ENCODE peak calls at places on chromosomes 2 and 18, in ten cellular contexts. Y is CD8-positive, alpha-beta T cell; G is tibial artery; N is fibroblast of lung; I is cardiac muscle cell; B is HL-60; Z is brain microvascular endothelial cell; T is fibroblast of mammary gland; E is testis; W is GM06990. K is an unnamed sample.

GRCh38 chr18:22465859-22466602 is 48.3 kb upstream of the CTAGE1 start:
- DNase-seq in Y (peak), G (peak), N (peak), I (peak), B (no peak), Z (peak), T (peak), E (no peak), W (no peak), K (peak)

GRCh38 chr18:63700501-63700900 is 2.3 kb upstream of the SERPINB11 start:
- DNase-seq in Y (no peak), G (no peak), N (no peak), I (no peak), B (no peak), Z (no peak), T (no peak), E (no peak), W (no peak), K (no peak)

GRCh38 chr2:209351636-209352035 is 72.2 kb upstream of the MAP2 start:
- DNase-seq in Y (no peak), G (no peak), N (no peak), I (peak), B (no peak), Z (no peak), T (peak), E (no peak), W (no peak), K (no peak)

GRCh38 chr2:230600285-230600684 is 112.4 kb upstream of the CAB39 start:
- DNase-seq in Y (no peak), G (no peak), N (no peak), I (no peak), B (no peak), Z (no peak), T (no peak), E (no peak), W (no peak), K (no peak)

GRCh38 chr2:9753665-9754531 is 89.4 kb upstream of the TAF1B start:
- DNase-seq in Y (peak), G (peak), N (no peak), I (no peak), B (no peak), Z (no peak), T (no peak), E (no peak), W (no peak), K (no peak)

GRCh38 chr18:79507076-79507545 is 111.4 kb downstream of the NFATC1 start:
- DNase-seq in Y (no peak), G (peak), N (peak), I (peak), B (no peak), Z (peak), T (peak), E (peak), W (no peak), K (no peak)

GRCh38 chr2:72576861-72577260 is 249.0 kb downstream of the EXOC6B start:
- DNase-seq in Y (no peak), G (no peak), N (peak), I (peak), B (no peak), Z (no peak), T (peak), E (no peak), W (no peak), K (no peak)

GRCh38 chr2:224359569-224359968 is 42.3 kb downstream of the FAM124B start:
- DNase-seq in Y (no peak), G (no peak), N (no peak), I (peak), B (no peak), Z (no peak), T (no peak), E (no peak), W (no peak), K (no peak)

GRCh38 chr18:7618821-7619410 is 51.8 kb downstream of the PTPRM start:
- DNase-seq in Y (no peak), G (no peak), N (no peak), I (no peak), B (no peak), Z (no peak), T (no peak), E (no peak), W (no peak), K (no peak)

GRCh38 chr2:105790467-105791118 is 45.9 kb downstream of the NCK2 start:
- DNase-seq in Y (no peak), G (no peak), N (no peak), I (no peak), B (no peak), Z (no peak), T (no peak), E (no peak), W (peak), K (no peak)

GRCh38 chr18:63848159-63848558 is 39.3 kb upstream of the SERPINB2 start:
- DNase-seq in Y (no peak), G (no peak), N (peak), I (peak), B (peak), Z (peak), T (peak), E (no peak), W (no peak), K (peak)

GRCh38 chr18:41324020-41324791 is 630.8 kb upstream of the PIK3C3 start:
- DNase-seq in Y (no peak), G (no peak), N (no peak), I (no peak), B (no peak), Z (no peak), T (no peak), E (no peak), W (no peak), K (no peak)

GRCh38 chr2:168703926-168704325 is 98.5 kb upstream of the NOSTRIN start:
- DNase-seq in Y (no peak), G (no peak), N (no peak), I (no peak), B (no peak), Z (no peak), T (no peak), E (no peak), W (no peak), K (no peak)

GRCh38 chr2:231172020-231172419 is 26.4 kb upstream of the ARMC9 start:
- DNase-seq in Y (no peak), G (no peak), N (no peak), I (peak), B (no peak), Z (no peak), T (peak), E (no peak), W (no peak), K (no peak)

GRCh38 chr2:98087447-98088065 is 589 bp downstream of the VWA3B start:
- DNase-seq in Y (no peak), G (no peak), N (peak), I (peak), B (no peak), Z (no peak), T (peak), E (no peak), W (no peak), K (no peak)

GRCh38 chr2:6831229-6831628 is 34.5 kb downstream of the CMPK2 start:
- DNase-seq in Y (no peak), G (no peak), N (no peak), I (no peak), B (no peak), Z (no peak), T (no peak), E (no peak), W (no peak), K (no peak)

GRCh38 chr18:36532394-36532793 is 234.9 kb downstream of the FHOD3 start:
- DNase-seq in Y (no peak), G (no peak), N (no peak), I (peak), B (no peak), Z (no peak), T (peak), E (no peak), W (no peak), K (no peak)

GRCh38 chr2:181822097-181822496 is 69.4 kb upstream of the ITPRID2 start:
- DNase-seq in Y (no peak), G (no peak), N (no peak), I (no peak), B (no peak), Z (no peak), T (no peak), E (no peak), W (no peak), K (no peak)

GRCh38 chr2:156903335-156903734 is 354.2 kb upstream of the GALNT5 start:
- DNase-seq in Y (no peak), G (no peak), N (no peak), I (no peak), B (no peak), Z (peak), T (peak), E (no peak), W (no peak), K (no peak)

GRCh38 chr2:20282916-20283592 is 58.1 kb upstream of the SDC1 start:
- DNase-seq in Y (no peak), G (peak), N (peak), I (peak), B (no peak), Z (no peak), T (peak), E (peak), W (no peak), K (no peak)

GRCh38 chr2:10444463-10444862 is 3.7 kb downstream of the ODC1 start:
- DNase-seq in Y (no peak), G (no peak), N (no peak), I (no peak), B (peak), Z (no peak), T (no peak), E (no peak), W (no peak), K (no peak)

GRCh38 chr18:73923866-73924265 is 223.8 kb downstream of the FBXO15 start:
- DNase-seq in Y (no peak), G (no peak), N (no peak), I (no peak), B (no peak), Z (no peak), T (no peak), E (no peak), W (no peak), K (no peak)

GRCh38 chr2:166042768-166043390 is 84.9 kb downstream of the SCN1A start:
- DNase-seq in Y (no peak), G (no peak), N (peak), I (no peak), B (no peak), Z (no peak), T (peak), E (no peak), W (no peak), K (no peak)
- H3K4me3 ChIP-seq in Y (no peak), G (no peak), N (no peak), I (no peak), B (no peak), Z (no peak), T (no peak), E (no peak), W (no peak), K (no peak)

GRCh38 chr18:9850297-9850696 is 35.5 kb upstream of the TXNDC2 start:
- DNase-seq in Y (no peak), G (no peak), N (no peak), I (no peak), B (no peak), Z (no peak), T (no peak), E (no peak), W (no peak), K (no peak)
- TF ChIP-seq CTCF in Y (no peak), G (no peak), N (no peak), I (no peak), B (no peak), Z (no peak), T (no peak), E (no peak), W (no peak), K (no peak)

GRCh38 chr2:144332356-144333143 is 187.4 kb downstream of the ZEB2 start:
- DNase-seq in Y (peak), G (peak), N (peak), I (peak), B (peak), Z (peak), T (peak), E (peak), W (peak), K (no peak)
- H3K4me3 ChIP-seq in Y (peak), G (peak), N (peak), I (peak), B (peak), Z (peak), T (peak), E (peak), W (peak), K (peak)

DNA sequence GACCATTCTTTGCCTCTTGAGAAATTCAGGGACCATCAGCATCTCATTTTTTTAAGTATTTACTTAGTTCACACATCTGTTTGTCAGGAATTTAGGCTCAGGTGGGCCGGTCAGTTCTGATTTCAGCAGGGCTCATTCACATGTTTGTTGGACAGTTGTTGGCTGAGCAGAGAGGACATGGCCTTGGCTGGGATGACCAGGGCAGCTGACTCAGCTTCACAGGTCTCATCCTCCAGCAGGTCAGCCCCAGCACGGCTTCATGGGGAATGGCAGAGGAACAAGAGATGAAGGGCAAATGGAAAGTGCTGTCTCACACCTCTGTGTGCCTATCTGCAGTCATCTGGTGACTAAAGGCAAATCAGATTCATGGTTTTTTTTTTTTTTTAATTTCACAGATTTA is 136.1 kb upstream of the TMEM200C start:
- DNase-seq in Y (no peak), G (no peak), N (no peak), I (no peak), B (no peak), Z (no peak), T (no peak), E (peak), W (no peak), K (no peak)
- TF ChIP-seq CTCF in Y (no peak), G (no peak), N (no peak), I (no peak), B (no peak), Z (no peak), T (no peak), E (no peak), W (no peak), K (no peak)

GRCh38 chr18:12305930-12306629 is 2.0 kb upstream of the TUBB6 start:
- DNase-seq in Y (no peak), G (no peak), N (no peak), I (peak), B (no peak), Z (no peak), T (no peak), E (peak), W (no peak), K (no peak)
- H3K4me3 ChIP-seq in Y (no peak), G (peak), N (peak), I (no peak), B (no peak), Z (peak), T (no peak), E (no peak), W (no peak), K (peak)